ENCODE peak calls at places on chromosomes 12 and 14, in five cellular contexts. V is upper lobe of left lung, Y is transverse colon, P is suprapubic skin, F is Panc1. Q is an unnamed sample.

GRCh38 chr12:132253698-132254480 is 75.5 kb downstream of the GALNT9 start:
- DNase-seq in V (no peak), Y (no peak), P (no peak), F (no peak), Q (no peak)

GRCh38 chr12:51198568-51199400 is 19.1 kb downstream of the POU6F1 start:
- DNase-seq in V (peak), Y (no peak), P (no peak), F (no peak), Q (no peak)

GRCh38 chr14:102776761-102777710 is at the start of gene TRAF3:
- DNase-seq in V (peak), Y (peak), P (no peak), F (no peak), Q (peak)

GRCh38 chr12:29131539-29131938 is 17.5 kb upstream of the FAR2 start:
- DNase-seq in V (no peak), Y (no peak), P (no peak), F (no peak), Q (peak)

GRCh38 chr12:117155278-117156060 is 34.8 kb downstream of the FBXO21 start:
- DNase-seq in V (peak), Y (peak), P (no peak), F (peak), Q (no peak)

GRCh38 chr14:77000340-77001235 is 27.9 kb downstream of the IRF2BPL start:
- DNase-seq in V (no peak), Y (no peak), P (no peak), F (no peak), Q (peak)

GRCh38 chr12:49867580-49868341 is 24.9 kb upstream of the BCDIN3D start:
- DNase-seq in V (no peak), Y (no peak), P (no peak), F (no peak), Q (no peak)

GRCh38 chr14:103628221-103628683 is 759 bp upstream of the KLC1 start:
- DNase-seq in V (peak), Y (peak), P (peak), F (no peak), Q (no peak)

GRCh38 chr12:27260746-27261145 is 16.7 kb downstream of the STK38L start:
- DNase-seq in V (no peak), Y (no peak), P (no peak), F (no peak), Q (no peak)

GRCh38 chr12:1838223-1838993 is 18.0 kb downstream of the LRTM2 start:
- DNase-seq in V (peak), Y (no peak), P (no peak), F (no peak), Q (no peak)

GRCh38 chr12:106046301-106046846 is 92.4 kb downstream of the NUAK1 start:
- DNase-seq in V (no peak), Y (no peak), P (no peak), F (no peak), Q (no peak)

GRCh38 chr14:106845286-106846087 is 1319.1 kb downstream of the TMEM121 start:
- DNase-seq in V (no peak), Y (peak), P (no peak), F (no peak), Q (peak)

GRCh38 chr14:85909581-85909980 is 379.6 kb downstream of the FLRT2 start:
- DNase-seq in V (no peak), Y (no peak), P (no peak), F (no peak), Q (no peak)

GRCh38 chr12:61916856-61917255 is 343.3 kb upstream of the USP15 start:
- DNase-seq in V (no peak), Y (no peak), P (no peak), F (no peak), Q (no peak)

DNA sequence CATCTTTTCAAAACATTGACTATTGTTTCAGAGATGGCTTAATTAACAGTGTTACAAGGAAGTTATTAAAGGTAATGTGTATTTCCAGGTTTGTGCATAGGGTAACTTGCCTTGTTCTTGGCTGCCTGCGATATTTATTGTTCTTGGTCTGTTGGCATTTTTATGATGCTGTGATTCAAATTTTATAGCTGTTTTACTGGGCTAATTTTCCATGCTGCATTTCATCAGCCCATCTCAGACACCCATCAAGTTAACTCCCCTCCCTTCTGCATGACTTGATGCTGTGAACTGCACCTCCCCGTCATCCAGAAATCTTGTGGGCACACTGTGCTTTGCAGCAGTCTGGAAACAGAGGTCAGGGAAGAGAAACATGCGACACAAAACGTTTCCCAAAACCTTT is 1049.2 kb downstream of the AACS start:
- DNase-seq in V (no peak), Y (no peak), P (no peak), F (no peak), Q (no peak)
- TF ChIP-seq POLR2AphosphoS5 in V (no peak), Y (peak), P (no peak), F (no peak), Q (no peak)

DNA sequence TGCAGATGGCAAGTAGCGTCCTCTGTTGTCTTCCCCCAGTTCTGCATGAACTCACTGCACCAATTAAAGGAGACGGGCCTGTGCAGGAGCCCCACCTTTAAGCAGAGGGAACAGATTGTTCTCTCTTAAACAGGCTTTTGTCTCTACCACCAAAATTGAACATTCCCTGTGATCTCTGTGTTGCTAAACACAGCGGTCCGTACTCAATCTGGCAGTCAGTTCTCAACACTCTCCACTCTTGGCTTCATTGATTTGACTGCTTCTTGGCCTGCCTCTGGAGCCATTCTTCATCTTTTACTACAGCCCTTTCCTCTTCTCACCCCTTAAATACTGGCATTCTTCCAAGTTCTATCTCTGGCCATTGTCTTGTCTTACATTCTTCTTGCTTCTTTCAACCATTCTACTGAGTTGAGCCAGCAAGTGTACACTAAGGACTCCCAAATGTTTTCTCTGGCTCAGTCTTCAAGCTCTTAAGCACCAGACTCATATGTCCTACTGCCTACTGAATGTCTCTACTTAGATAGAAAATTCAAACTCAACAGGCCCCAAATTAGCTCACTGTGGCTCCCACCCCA is 8.0 kb upstream of the NT5DC3 start:
- DNase-seq in V (no peak), Y (no peak), P (no peak), F (no peak), Q (no peak)
- TF ChIP-seq POLR2AphosphoS5 in V (no peak), Y (peak), P (no peak), F (no peak), Q (no peak)

GRCh38 chr12:92208613-92209121 is 63.0 kb upstream of the BTG1 start:
- DNase-seq in V (no peak), Y (no peak), P (no peak), F (peak), Q (no peak)
- TF ChIP-seq POLR2AphosphoS5 in V (peak), Y (peak), P (no peak), F (no peak), Q (no peak)

DNA sequence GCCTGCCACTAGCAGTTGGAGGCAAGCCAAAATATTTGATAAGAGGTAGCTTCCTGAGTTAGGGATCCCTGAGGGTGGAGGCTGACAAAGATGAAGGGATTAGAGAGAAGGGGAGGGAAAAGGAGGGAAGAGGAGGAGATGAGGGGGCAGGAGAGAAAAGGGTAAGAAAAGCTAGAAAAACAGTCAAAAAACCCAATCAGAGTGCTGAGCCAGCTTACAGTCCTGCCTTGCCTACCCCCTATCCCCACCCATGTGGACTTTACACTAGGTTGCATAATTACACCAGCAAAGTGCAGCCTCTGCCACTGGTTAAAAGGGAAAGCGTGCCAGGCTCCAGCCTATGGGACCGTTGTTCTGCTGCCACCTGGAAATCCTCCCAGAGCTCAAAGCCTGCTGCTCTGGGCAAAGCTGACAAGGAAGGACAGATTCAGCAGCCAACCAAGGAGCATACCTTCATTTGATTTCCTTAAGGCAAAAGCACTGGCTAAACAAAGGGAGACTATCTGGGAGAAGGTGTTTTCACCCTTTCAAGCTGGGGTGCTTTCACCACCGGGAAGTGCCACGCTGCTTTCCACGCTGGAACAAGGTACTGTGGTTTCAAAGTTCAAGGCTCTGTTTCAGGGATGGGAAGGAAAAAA is 3.9 kb upstream of the NUMB start:
- DNase-seq in V (no peak), Y (peak), P (peak), F (no peak), Q (peak)
- TF ChIP-seq POLR2AphosphoS5 in V (no peak), Y (peak), P (no peak), F (no peak), Q (no peak)

GRCh38 chr12:76080729-76081415 is 3.6 kb downstream of the NAP1L1 start:
- DNase-seq in V (no peak), Y (no peak), P (no peak), F (no peak), Q (no peak)
- TF ChIP-seq POLR2AphosphoS5 in V (no peak), Y (no peak), P (no peak), F (no peak), Q (no peak)

GRCh38 chr14:71933026-71933587 is 878 bp downstream of the RGS6 start:
- DNase-seq in V (no peak), Y (no peak), P (no peak), F (no peak), Q (no peak)
- TF ChIP-seq POLR2AphosphoS5 in V (no peak), Y (no peak), P (no peak), F (no peak), Q (no peak)

DNA sequence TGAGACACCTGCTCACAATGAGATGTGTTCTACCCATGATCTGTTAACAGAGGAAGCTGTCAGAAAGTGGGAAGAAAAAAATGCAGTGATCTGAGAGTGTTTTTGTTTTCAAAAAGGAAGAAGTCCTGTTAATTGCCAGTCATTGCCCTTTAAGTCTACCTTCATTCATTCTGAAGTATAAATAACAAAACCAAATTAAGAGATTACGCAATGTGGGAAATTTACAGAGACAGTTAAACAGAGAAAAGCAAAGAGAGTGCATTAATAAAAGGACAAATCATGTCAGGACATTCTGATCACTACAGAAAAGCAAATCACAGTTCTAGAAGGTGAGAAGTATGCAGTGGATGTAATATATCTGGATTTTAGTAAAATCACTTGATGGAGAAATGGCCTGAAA is 154.2 kb downstream of the NRXN3 start:
- DNase-seq in V (no peak), Y (no peak), P (no peak), F (no peak), Q (no peak)
- TF ChIP-seq POLR2AphosphoS5 in V (no peak), Y (no peak), P (no peak), F (no peak), Q (no peak)

GRCh38 chr12:54158581-54158980 is 30.2 kb downstream of the SMUG1 start:
- DNase-seq in V (no peak), Y (no peak), P (no peak), F (no peak), Q (no peak)

GRCh38 chr12:54159549-54159948 is 29.2 kb downstream of the SMUG1 start:
- DNase-seq in V (no peak), Y (no peak), P (no peak), F (no peak), Q (no peak)

GRCh38 chr12:54160050-54160449 is 28.7 kb downstream of the SMUG1 start:
- DNase-seq in V (no peak), Y (no peak), P (no peak), F (no peak), Q (no peak)

GRCh38 chr12:54160807-54161480 is 27.8 kb downstream of the SMUG1 start:
- DNase-seq in V (no peak), Y (no peak), P (no peak), F (no peak), Q (no peak)

GRCh38 chr12:54159140-54159539 is 29.6 kb downstream of the SMUG1 start:
- DNase-seq in V (peak), Y (no peak), P (no peak), F (no peak), Q (peak)
- TF ChIP-seq POLR2AphosphoS5 in V (no peak), Y (no peak), P (no peak), F (no peak), Q (no peak)

DNA sequence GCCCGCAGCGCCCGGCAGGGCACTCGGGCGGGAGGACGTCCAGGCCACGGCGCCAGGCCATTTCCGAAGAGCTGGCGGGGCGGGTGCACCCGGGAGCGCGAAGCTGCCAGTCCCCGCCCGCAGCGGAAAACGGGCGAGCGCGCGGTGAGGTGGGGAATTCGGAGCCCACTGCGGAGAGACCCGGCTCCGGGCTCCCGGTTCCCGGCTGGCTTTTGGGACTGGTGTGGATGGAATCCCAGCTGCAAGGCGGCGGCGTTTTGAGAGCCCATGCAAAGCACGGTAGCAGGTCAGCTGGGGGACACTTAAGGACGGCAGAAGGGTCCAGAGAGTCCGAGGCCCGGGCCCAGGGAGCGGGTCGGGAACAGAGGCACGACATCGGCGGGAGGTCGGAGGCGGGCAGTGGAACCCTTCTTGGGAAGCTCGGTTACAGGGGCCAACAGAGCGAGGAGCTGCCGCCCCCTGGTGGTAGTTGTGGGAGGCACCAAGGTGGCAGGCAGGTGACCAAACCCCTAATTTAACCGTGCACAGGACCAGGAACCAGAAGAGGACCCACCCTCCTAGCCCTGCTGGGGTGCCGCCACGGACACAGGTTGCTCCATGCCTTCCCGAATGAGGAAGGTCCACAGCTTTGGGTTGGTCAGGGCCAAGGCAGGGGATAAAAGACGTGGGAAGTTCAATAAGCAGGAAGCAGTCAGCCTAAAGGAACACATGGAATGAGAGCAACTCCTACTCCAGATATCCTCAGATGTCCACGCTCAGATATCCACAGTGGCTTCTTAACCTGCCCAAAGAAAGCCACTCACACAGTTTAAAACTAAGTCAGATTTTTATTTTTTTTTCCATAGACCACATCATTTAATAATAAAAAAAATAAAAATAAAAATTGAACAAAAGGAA is 685 bp upstream of the CDH24 start:
- DNase-seq in V (peak), Y (peak), P (peak), F (peak), Q (peak)
- TF ChIP-seq POLR2AphosphoS5 in V (peak), Y (no peak), P (no peak), F (peak), Q (peak)

Q was measured in HL-60.